ENCODE peak calls at places on chromosomes 12 and 14, in eight cellular contexts. G is astrocyte of the cerebellum; M is omental fat pad; E is AG10803; T is left cardiac atrium; I is stimulated activated CD8-positive, alpha-beta memory T cell treated with anti-CD3 and anti-CD28 coated beads, Interleukin-7, amount 100 ng/mL, for 48 hours; K is NCI-H69; D is fibroblast of lung. U is an unnamed sample.

GRCh38 chr12:104713444-104713843 is 244.6 kb downstream of the SLC41A2 start:
- DNase-seq in G (no peak), M (no peak), E (no peak), T (no peak), I (no peak), K (no peak), D (no peak), U (no peak)

GRCh38 chr12:53973093-53974042 is at the start of gene HOXC11:
- DNase-seq in G (no peak), M (no peak), E (peak), T (no peak), I (no peak), K (peak), D (no peak), U (no peak)

GRCh38 chr14:31829256-31829923 is 247.7 kb upstream of the ARHGAP5 start:
- DNase-seq in G (peak), M (no peak), E (peak), T (no peak), I (no peak), K (peak), D (peak), U (no peak)

GRCh38 chr14:69252851-69253250 is 7.1 kb upstream of the GALNT16 start:
- DNase-seq in G (no peak), M (no peak), E (no peak), T (no peak), I (no peak), K (no peak), D (no peak), U (no peak)

GRCh38 chr14:60061371-60061770 is 30.4 kb upstream of the PCNX4 start:
- DNase-seq in G (no peak), M (no peak), E (peak), T (no peak), I (no peak), K (no peak), D (peak), U (no peak)

GRCh38 chr14:54660712-54661111 is 93.8 kb downstream of the SAMD4A start:
- DNase-seq in G (no peak), M (no peak), E (no peak), T (no peak), I (no peak), K (no peak), D (no peak), U (no peak)

GRCh38 chr14:45135181-45135580 is 549 bp upstream of the FANCM start:
- DNase-seq in G (peak), M (no peak), E (peak), T (no peak), I (no peak), K (peak), D (peak), U (no peak)

GRCh38 chr14:68677901-68678300 is 115.0 kb downstream of the ZFP36L1 start:
- DNase-seq in G (no peak), M (no peak), E (no peak), T (no peak), I (no peak), K (no peak), D (no peak), U (no peak)

GRCh38 chr14:24634158-24634557 is at the start of gene GZMB:
- DNase-seq in G (no peak), M (no peak), E (no peak), T (no peak), I (peak), K (no peak), D (no peak), U (no peak)

GRCh38 chr12:9756174-9756573 is 4.5 kb downstream of the CD69 start:
- DNase-seq in G (no peak), M (no peak), E (no peak), T (no peak), I (no peak), K (no peak), D (no peak), U (no peak)

GRCh38 chr12:69896653-69897381 is 71.8 kb downstream of the MYRFL start:
- DNase-seq in G (no peak), M (no peak), E (no peak), T (no peak), I (no peak), K (peak), D (no peak), U (no peak)

GRCh38 chr14:105305350-105305749 is 4.5 kb upstream of the BRF1 start:
- DNase-seq in G (no peak), M (no peak), E (no peak), T (no peak), I (no peak), K (no peak), D (no peak), U (no peak)

GRCh38 chr14:103186894-103187586 is 63.8 kb downstream of the TNFAIP2 start:
- DNase-seq in G (no peak), M (no peak), E (no peak), T (no peak), I (no peak), K (peak), D (no peak), U (no peak)

GRCh38 chr12:20024194-20024593 is 344.1 kb upstream of the PDE3A start:
- DNase-seq in G (no peak), M (no peak), E (peak), T (no peak), I (no peak), K (no peak), D (peak), U (no peak)

GRCh38 chr12:79547735-79548347 is 142.9 kb downstream of the PAWR start:
- DNase-seq in G (peak), M (no peak), E (peak), T (peak), I (no peak), K (peak), D (peak), U (peak)

GRCh38 chr12:75720807-75721206 is 209.4 kb upstream of the KRR1 start:
- DNase-seq in G (no peak), M (no peak), E (no peak), T (no peak), I (no peak), K (peak), D (no peak), U (no peak)

GRCh38 chr14:42541535-42542001 is 934.9 kb downstream of the LRFN5 start:
- DNase-seq in G (no peak), M (no peak), E (no peak), T (no peak), I (no peak), K (peak), D (peak), U (no peak)

GRCh38 chr14:99749763-99750715 is 43.2 kb upstream of the EML1 start:
- DNase-seq in G (no peak), M (no peak), E (no peak), T (peak), I (no peak), K (peak), D (no peak), U (no peak)

GRCh38 chr12:47022296-47022695 is 57.1 kb upstream of the PCED1B start:
- DNase-seq in G (peak), M (no peak), E (peak), T (no peak), I (no peak), K (no peak), D (peak), U (no peak)

GRCh38 chr14:44782775-44783238 is 178.9 kb downstream of the KLHL28 start:
- DNase-seq in G (peak), M (no peak), E (peak), T (no peak), I (no peak), K (no peak), D (no peak), U (no peak)

U was measured in occipital lobe.